ENCODE peak calls at places on chromosomes 3 and 15, in ten cellular contexts. O is progenitor cell of endocrine pancreas, S is NCI-H524, T is GM19239, D is EL, C is substantia nigra, I is AG09319, J is GM12865, V is NCI-H1694 treated with DMSO at 0.1 percent for 48 hours, F is adrenal gland. G is an unnamed sample.

GRCh38 chr15:22844421-22845288 is 6.2 kb downstream of the NIPA2 start:
- DNase-seq in O (no peak), S (no peak), T (no peak), D (no peak), C (no peak), I (no peak), J (peak), V (no peak), F (no peak), G (no peak)

GRCh38 chr15:35557544-35557943 is 11.6 kb upstream of the DPH6 start:
- DNase-seq in O (no peak), S (no peak), T (no peak), D (peak), C (no peak), I (peak), J (no peak), V (no peak), F (no peak), G (peak)

GRCh38 chr3:189631409-189631808 is 220 bp downstream of the TP63 start:
- DNase-seq in O (no peak), S (no peak), T (no peak), D (no peak), C (no peak), I (no peak), J (no peak), V (no peak), F (no peak), G (no peak)

GRCh38 chr3:143334231-143334630 is 214.7 kb downstream of the CHST2 start:
- DNase-seq in O (no peak), S (no peak), T (no peak), D (no peak), C (no peak), I (no peak), J (no peak), V (no peak), F (no peak), G (no peak)

GRCh38 chr3:175399156-175399840 is 540.2 kb downstream of the NAALADL2 start:
- DNase-seq in O (no peak), S (no peak), T (no peak), D (no peak), C (no peak), I (no peak), J (no peak), V (no peak), F (no peak), G (peak)

GRCh38 chr3:69016901-69017300 is 3.4 kb upstream of the EOGT start:
- DNase-seq in O (no peak), S (no peak), T (no peak), D (no peak), C (no peak), I (no peak), J (no peak), V (no peak), F (no peak), G (no peak)

GRCh38 chr3:47082519-47082918 is 81.4 kb downstream of the SETD2 start:
- DNase-seq in O (no peak), S (no peak), T (no peak), D (peak), C (no peak), I (peak), J (peak), V (no peak), F (no peak), G (no peak)

GRCh38 chr15:50676799-50677483 is 9.7 kb downstream of the TRPM7 start:
- DNase-seq in O (no peak), S (no peak), T (no peak), D (peak), C (no peak), I (no peak), J (no peak), V (no peak), F (peak), G (peak)

GRCh38 chr3:146732325-146732724 is 127.2 kb upstream of the PLSCR5 start:
- DNase-seq in O (no peak), S (no peak), T (no peak), D (no peak), C (no peak), I (no peak), J (no peak), V (no peak), F (no peak), G (no peak)

GRCh38 chr3:11735638-11736037 is 91.9 kb upstream of the VGLL4 start:
- DNase-seq in O (no peak), S (no peak), T (no peak), D (no peak), C (no peak), I (no peak), J (no peak), V (no peak), F (no peak), G (no peak)

GRCh38 chr15:33675246-33675645 is 293.1 kb upstream of the CHRM5 start:
- DNase-seq in O (no peak), S (peak), T (peak), D (peak), C (no peak), I (no peak), J (peak), V (no peak), F (peak), G (peak)

GRCh38 chr3:29280675-29281264 is at the start of gene RBMS3:
- DNase-seq in O (peak), S (peak), T (no peak), D (peak), C (no peak), I (peak), J (peak), V (peak), F (peak), G (peak)

GRCh38 chr3:45241206-45241605 is 15.1 kb upstream of the TMEM158 start:
- DNase-seq in O (no peak), S (no peak), T (no peak), D (no peak), C (no peak), I (no peak), J (no peak), V (no peak), F (no peak), G (no peak)

GRCh38 chr15:88166330-88166993 is 90.1 kb downstream of the NTRK3 start:
- DNase-seq in O (peak), S (peak), T (no peak), D (peak), C (no peak), I (no peak), J (peak), V (peak), F (peak), G (peak)

GRCh38 chr3:111592941-111593340 is 2.2 kb downstream of the ZBED2 start:
- DNase-seq in O (no peak), S (no peak), T (no peak), D (no peak), C (no peak), I (no peak), J (no peak), V (no peak), F (no peak), G (no peak)